ENCODE peak calls at places on chromosomes 7 and 10, in five cellular contexts. Z is right cardiac atrium, L is cardiac muscle cell, U is WERI-Rb-1, G is ovary. E is an unnamed sample. For H3K9me3, the result is how much of the 10 kb centered on the place peaks cover.

GRCh38 chr7:80680159-80680903 is 41.9 kb downstream of the CD36 start:
- DNase-seq in G (no peak), Z (no peak), U (no peak), L (no peak), E (no peak)

GRCh38 chr10:101695404-101695732 is 398 bp upstream of the FBXW4 start:
- DNase-seq in Z (no peak), G (no peak), L (no peak), U (no peak), E (no peak)

GRCh38 chr10:104678658-104679057 is 37.6 kb downstream of the SORCS3 start:
- DNase-seq in L (no peak), G (no peak), U (no peak), Z (no peak), E (no peak)

GRCh38 chr7:129617607-129618006 is 6.1 kb downstream of the NRF1 start:
- DNase-seq in U (no peak), Z (no peak), L (no peak), G (no peak), E (no peak)

GRCh38 chr7:25643285-25643684 is 415.0 kb upstream of the NPVF start:
- DNase-seq in G (no peak), U (no peak), Z (no peak), L (no peak), E (no peak)

GRCh38 chr10:74156919-74157289 is 5.9 kb downstream of the ADK start:
- DNase-seq in Z (peak), G (peak), U (no peak), L (peak), E (peak)

GRCh38 chr10:97058521-97058920 is 127.2 kb downstream of the SLIT1 start:
- DNase-seq in U (no peak), Z (no peak), L (no peak), G (no peak), E (no peak)

GRCh38 chr10:24483701-24484100 is 240.0 kb downstream of the ARHGAP21 start:
- DNase-seq in G (no peak), L (no peak), Z (no peak), U (peak), E (no peak)

GRCh38 chr10:129580010-129580409 is 113.0 kb downstream of the MGMT start:
- DNase-seq in U (peak), Z (no peak), L (no peak), G (no peak), E (no peak)

GRCh38 chr10:23980054-23980453 is 228.9 kb upstream of the KIAA1217 start:
- DNase-seq in L (peak), Z (no peak), G (no peak), U (no peak), E (no peak)

GRCh38 chr7:131004371-131004770 is 270.4 kb upstream of the KLF14 start:
- DNase-seq in Z (no peak), G (no peak), U (no peak), L (no peak), E (no peak)

GRCh38 chr7:102836206-102836938 is 76.4 kb upstream of the LRRC17 start:
- DNase-seq in G (no peak), U (no peak), L (no peak), Z (no peak), E (no peak)

GRCh38 chr7:55325371-55325792 is 39.8 kb upstream of the LANCL2 start:
- DNase-seq in L (no peak), Z (peak), U (no peak), G (peak), E (peak)

GRCh38 chr10:48287417-48288391 is 13.2 kb upstream of the FRMPD2 start:
- DNase-seq in U (peak), G (no peak), L (peak), Z (peak), E (peak)

GRCh38 chr10:557792-558328 is 131.6 kb downstream of the DIP2C start:
- DNase-seq in U (no peak), G (no peak), L (no peak), Z (no peak), E (no peak)

GRCh38 chr10:68550747-68551411 is 9.3 kb upstream of the TET1 start:
- DNase-seq in G (peak), Z (no peak), U (peak), L (peak), E (no peak)

GRCh38 chr7:101163281-101164070 is 1.9 kb downstream of the VGF start:
- DNase-seq in U (no peak), L (no peak), Z (no peak), G (no peak), E (no peak)

GRCh38 chr7:107564553-107565298 is 955 bp downstream of the DUS4L start:
- DNase-seq in G (no peak), U (no peak), L (no peak), Z (no peak), E (no peak)

GRCh38 chr10:1115262-1115955 is 59.2 kb downstream of the WDR37 start:
- DNase-seq in Z (no peak), U (no peak), G (no peak), L (no peak), E (no peak)

GRCh38 chr7:28865494-28866257 is 92.5 kb downstream of the TRIL start:
- DNase-seq in G (no peak), L (no peak), Z (no peak), U (no peak), E (no peak)

GRCh38 chr10:128481152-128481551 is 354.9 kb upstream of the MKI67 start:
- DNase-seq in U (no peak), Z (no peak), G (no peak), L (no peak), E (no peak)

GRCh38 chr7:71511361-71511807 is 379.4 kb downstream of the GALNT17 start:
- DNase-seq in G (no peak), L (peak), U (no peak), Z (no peak), E (no peak)

GRCh38 chr10:116045957-116046356 is 227.0 kb downstream of the GFRA1 start:
- DNase-seq in G (no peak), L (no peak), Z (no peak), U (no peak), E (no peak)

GRCh38 chr10:103722632-103723031 is 132.7 kb downstream of the SH3PXD2A start:
- DNase-seq in G (no peak), L (no peak), U (no peak), Z (peak), E (no peak)

GRCh38 chr7:33237034-33237433 is 107.7 kb downstream of the BBS9 start:
- DNase-seq in Z (no peak), L (no peak), U (no peak), G (no peak), E (no peak)

GRCh38 chr7:25656071-25656470 is 427.8 kb upstream of the NPVF start:
- DNase-seq in G (no peak), U (no peak), Z (no peak), L (no peak), E (no peak)

GRCh38 chr7:81600608-81601007 is 169.2 kb downstream of the HGF start:
- DNase-seq in Z (no peak), L (no peak), U (no peak), G (no peak), E (no peak)

GRCh38 chr10:56763090-56763489 is 402.0 kb upstream of the ZWINT start:
- DNase-seq in G (no peak), U (no peak), L (no peak), Z (no peak), E (no peak)

GRCh38 chr7:157817944-157818700 is 481.3 kb downstream of the DNAJB6 start:
- DNase-seq in G (no peak), Z (no peak), U (no peak), L (no peak), E (no peak)

GRCh38 chr7:157816526-157817250 is 479.9 kb downstream of the DNAJB6 start:
- DNase-seq in L (no peak), G (no peak), U (no peak), Z (no peak), E (no peak)

GRCh38 chr7:157818701-157819516 is 482.1 kb downstream of the DNAJB6 start:
- DNase-seq in L (no peak), G (no peak), U (no peak), Z (no peak), E (no peak)

GRCh38 chr7:157816086-157816485 is 479.3 kb downstream of the DNAJB6 start:
- DNase-seq in U (no peak), L (no peak), Z (no peak), G (no peak), E (no peak)

GRCh38 chr7:157817433-157817832 is 480.6 kb downstream of the DNAJB6 start:
- DNase-seq in U (peak), Z (no peak), L (no peak), G (no peak), E (no peak)
- H3K9me3 ChIP-seq in U (under half), Z (under half), L (under half), G (under half), E (under half)

GRCh38 chr7:154440656-154441055 is 388.5 kb downstream of the DPP6 start:
- DNase-seq in U (peak), L (no peak), G (no peak), Z (no peak), E (no peak)

GRCh38 chr7:154440058-154440457 is 387.9 kb downstream of the DPP6 start:
- DNase-seq in U (no peak), Z (no peak), G (no peak), L (no peak), E (no peak)

GRCh38 chr7:154438571-154438970 is 386.4 kb downstream of the DPP6 start:
- DNase-seq in Z (no peak), G (no peak), L (no peak), U (peak), E (no peak)

GRCh38 chr7:154442939-154443338 is 390.7 kb downstream of the DPP6 start:
- DNase-seq in G (no peak), Z (no peak), L (no peak), U (no peak), E (no peak)

GRCh38 chr7:154441811-154442210 is 389.6 kb downstream of the DPP6 start:
- DNase-seq in L (no peak), Z (no peak), U (no peak), G (no peak), E (no peak)
- H3K9me3 ChIP-seq in L (under half), Z (under half), U (under half), G (under half), E (under half)

GRCh38 chr7:21497072-21497471 is 45.8 kb upstream of the DNAH11 start:
- DNase-seq in G (no peak), L (no peak), Z (no peak), U (no peak), E (no peak)
- H3K9me3 ChIP-seq in G (under half), L (under half), Z (under half), U (under half), E (under half)

GRCh38 chr10:133600657-133601056 is 25.9 kb downstream of the FRG2B start:
- DNase-seq in U (no peak), Z (no peak), L (no peak), G (no peak), E (no peak)
- H3K9me3 ChIP-seq in U (under half), Z (under half), L (under half), G (under half), E (under half)

E was measured in heart right ventricle.